ENCODE peak calls at places on chromosome 12, in ten cellular contexts. One of them, this sample, is unnamed. For H3K4me1, the result is how much of the 10 kb centered on the place peaks cover.

GRCh38 chr12:15304296-15304695 is 18.0 kb upstream of the PTPRO start:
- DNase-seq in fibroblast of lung: no peak
- DNase-seq in body of pancreas: no peak
- DNase-seq in K562: no peak
- DNase-seq in pancreas: no peak
- DNase-seq in uterus: no peak
- DNase-seq in Peyer's patch: no peak
- DNase-seq in left lung: no peak
- DNase-seq in testis: no peak
- DNase-seq in right lobe of liver: no peak
- DNase-seq in this sample: no peak

GRCh38 chr12:96810477-96810876 is 96.6 kb upstream of the NEDD1 start:
- DNase-seq in fibroblast of lung: no peak
- DNase-seq in body of pancreas: no peak
- DNase-seq in K562: no peak
- DNase-seq in pancreas: no peak
- DNase-seq in uterus: no peak
- DNase-seq in Peyer's patch: no peak
- DNase-seq in left lung: no peak
- DNase-seq in testis: no peak
- DNase-seq in right lobe of liver: no peak
- DNase-seq in this sample: no peak

GRCh38 chr12:101018540-101018939 is 191.5 kb downstream of the SLC5A8 start:
- DNase-seq in fibroblast of lung: peak
- DNase-seq in body of pancreas: no peak
- DNase-seq in K562: no peak
- DNase-seq in pancreas: no peak
- DNase-seq in uterus: no peak
- DNase-seq in Peyer's patch: no peak
- DNase-seq in left lung: no peak
- DNase-seq in testis: no peak
- DNase-seq in right lobe of liver: no peak
- DNase-seq in this sample: no peak

GRCh38 chr12:52912711-52913423 is 8.0 kb upstream of the KRT8 start:
- DNase-seq in fibroblast of lung: no peak
- DNase-seq in body of pancreas: peak
- DNase-seq in K562: no peak
- DNase-seq in pancreas: peak
- DNase-seq in uterus: no peak
- DNase-seq in Peyer's patch: no peak
- DNase-seq in left lung: no peak
- DNase-seq in testis: no peak
- DNase-seq in right lobe of liver: no peak
- DNase-seq in this sample: no peak

GRCh38 chr12:132489078-132489601 is 811 bp upstream of the FBRSL1 start:
- DNase-seq in fibroblast of lung: no peak
- DNase-seq in body of pancreas: no peak
- DNase-seq in K562: no peak
- DNase-seq in pancreas: no peak
- DNase-seq in uterus: no peak
- DNase-seq in Peyer's patch: peak
- DNase-seq in left lung: peak
- DNase-seq in testis: no peak
- DNase-seq in right lobe of liver: no peak
- DNase-seq in this sample: no peak

GRCh38 chr12:89373772-89374572 is 21.7 kb upstream of the DUSP6 start:
- DNase-seq in fibroblast of lung: peak
- DNase-seq in body of pancreas: no peak
- DNase-seq in K562: no peak
- DNase-seq in pancreas: no peak
- DNase-seq in uterus: peak
- DNase-seq in Peyer's patch: no peak
- DNase-seq in left lung: no peak
- DNase-seq in testis: no peak
- DNase-seq in right lobe of liver: no peak
- DNase-seq in this sample: peak

GRCh38 chr12:13071305-13072280 is 27.4 kb downstream of the FAM234B start:
- DNase-seq in fibroblast of lung: no peak
- DNase-seq in body of pancreas: no peak
- DNase-seq in K562: peak
- DNase-seq in pancreas: no peak
- DNase-seq in uterus: no peak
- DNase-seq in Peyer's patch: no peak
- DNase-seq in left lung: no peak
- DNase-seq in testis: no peak
- DNase-seq in right lobe of liver: no peak
- DNase-seq in this sample: no peak

GRCh38 chr12:125533434-125534029 is 468.3 kb downstream of the AACS start:
- DNase-seq in fibroblast of lung: no peak
- DNase-seq in body of pancreas: peak
- DNase-seq in K562: peak
- DNase-seq in pancreas: peak
- DNase-seq in uterus: no peak
- DNase-seq in Peyer's patch: no peak
- DNase-seq in left lung: peak
- DNase-seq in testis: peak
- DNase-seq in right lobe of liver: peak
- DNase-seq in this sample: no peak

GRCh38 chr12:16150290-16150689 is 127.2 kb downstream of the SLC15A5 start:
- DNase-seq in fibroblast of lung: no peak
- DNase-seq in body of pancreas: no peak
- DNase-seq in K562: no peak
- DNase-seq in pancreas: no peak
- DNase-seq in uterus: no peak
- DNase-seq in Peyer's patch: no peak
- DNase-seq in left lung: no peak
- DNase-seq in testis: no peak
- DNase-seq in right lobe of liver: no peak
- DNase-seq in this sample: no peak

GRCh38 chr12:14589169-14590004 is 21.7 kb upstream of the PLBD1 start:
- DNase-seq in fibroblast of lung: no peak
- DNase-seq in body of pancreas: no peak
- DNase-seq in K562: peak
- DNase-seq in pancreas: no peak
- DNase-seq in uterus: no peak
- DNase-seq in Peyer's patch: no peak
- DNase-seq in left lung: no peak
- DNase-seq in testis: no peak
- DNase-seq in right lobe of liver: no peak
- DNase-seq in this sample: no peak

GRCh38 chr12:52285172-52285745 is 6.1 kb downstream of the KRT81 start:
- DNase-seq in fibroblast of lung: no peak
- DNase-seq in body of pancreas: no peak
- DNase-seq in K562: no peak
- DNase-seq in pancreas: no peak
- DNase-seq in uterus: no peak
- DNase-seq in Peyer's patch: no peak
- DNase-seq in left lung: no peak
- DNase-seq in testis: no peak
- DNase-seq in right lobe of liver: no peak
- DNase-seq in this sample: no peak

GRCh38 chr12:111636209-111636928 is 37.3 kb upstream of the ATXN2 start:
- DNase-seq in fibroblast of lung: peak
- DNase-seq in body of pancreas: peak
- DNase-seq in K562: peak
- DNase-seq in pancreas: peak
- DNase-seq in uterus: peak
- DNase-seq in Peyer's patch: no peak
- DNase-seq in left lung: no peak
- DNase-seq in testis: peak
- DNase-seq in right lobe of liver: peak
- DNase-seq in this sample: peak

GRCh38 chr12:50059440-50060119 is 2.2 kb downstream of the ASIC1 start:
- DNase-seq in fibroblast of lung: no peak
- DNase-seq in body of pancreas: no peak
- DNase-seq in K562: no peak
- DNase-seq in pancreas: no peak
- DNase-seq in uterus: no peak
- DNase-seq in Peyer's patch: no peak
- DNase-seq in left lung: no peak
- DNase-seq in testis: no peak
- DNase-seq in right lobe of liver: no peak
- DNase-seq in this sample: no peak

GRCh38 chr12:52381206-52381605 is 4.2 kb downstream of the KRT84 start:
- DNase-seq in fibroblast of lung: no peak
- DNase-seq in body of pancreas: no peak
- DNase-seq in K562: no peak
- DNase-seq in pancreas: no peak
- DNase-seq in uterus: no peak
- DNase-seq in Peyer's patch: no peak
- DNase-seq in left lung: no peak
- DNase-seq in testis: no peak
- DNase-seq in right lobe of liver: no peak
- DNase-seq in this sample: no peak

DNA sequence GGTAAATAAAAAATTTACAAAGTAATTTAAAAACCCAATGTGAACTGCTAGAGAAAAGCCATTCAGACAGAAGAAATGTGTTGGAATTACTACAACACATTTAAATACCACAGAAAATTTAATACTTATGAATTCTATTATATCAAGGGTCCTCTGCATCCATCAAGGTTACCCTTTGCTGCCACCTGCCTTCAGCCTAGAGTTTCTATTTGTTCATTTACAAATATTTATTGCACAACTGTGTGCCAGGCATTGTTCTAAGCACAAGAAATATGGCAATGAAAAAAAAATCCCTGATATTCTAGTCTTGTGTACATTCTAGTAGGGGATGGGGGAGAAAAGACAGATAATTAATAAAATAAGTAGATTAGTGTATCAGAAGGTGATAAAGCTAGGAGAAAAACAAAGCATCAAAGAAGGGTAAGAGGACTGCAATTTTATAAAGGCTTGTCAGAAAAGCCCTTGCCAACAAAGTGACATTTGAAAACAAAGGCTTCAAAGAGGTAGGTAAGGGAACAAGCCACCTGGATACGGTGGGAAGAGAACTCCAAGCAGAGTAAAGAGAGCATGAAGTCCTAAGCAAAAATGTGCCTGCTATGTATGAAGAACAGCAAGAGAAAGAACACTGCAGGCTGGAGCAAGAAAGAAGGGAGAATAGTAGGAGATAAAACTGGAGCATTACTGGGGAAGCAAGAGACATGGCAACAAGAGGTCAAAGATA is 59.1 kb upstream of the SLC6A13 start:
- DNase-seq in fibroblast of lung: peak
- DNase-seq in body of pancreas: peak
- DNase-seq in K562: no peak
- DNase-seq in pancreas: no peak
- DNase-seq in uterus: no peak
- DNase-seq in Peyer's patch: no peak
- DNase-seq in left lung: no peak
- DNase-seq in testis: no peak
- DNase-seq in right lobe of liver: no peak
- DNase-seq in this sample: no peak
- TF ChIP-seq CTCF in fibroblast of lung: peak
- TF ChIP-seq CTCF in body of pancreas: peak
- TF ChIP-seq CTCF in K562: no peak
- TF ChIP-seq CTCF in pancreas: no peak
- TF ChIP-seq CTCF in uterus: no peak
- TF ChIP-seq CTCF in Peyer's patch: no peak
- TF ChIP-seq CTCF in left lung: no peak
- TF ChIP-seq CTCF in testis: no peak
- TF ChIP-seq CTCF in right lobe of liver: peak
- TF ChIP-seq CTCF in this sample: peak

GRCh38 chr12:25625146-25625545 is 72.1 kb upstream of the LMNTD1 start:
- DNase-seq in fibroblast of lung: no peak
- DNase-seq in body of pancreas: no peak
- DNase-seq in K562: no peak
- DNase-seq in pancreas: no peak
- DNase-seq in uterus: no peak
- DNase-seq in Peyer's patch: no peak
- DNase-seq in left lung: no peak
- DNase-seq in testis: no peak
- DNase-seq in right lobe of liver: no peak
- DNase-seq in this sample: no peak
- H3K4me1 ChIP-seq in fibroblast of lung: under half
- H3K4me1 ChIP-seq in body of pancreas: under half
- H3K4me1 ChIP-seq in K562: under half
- H3K4me1 ChIP-seq in pancreas: under half
- H3K4me1 ChIP-seq in uterus: under half
- H3K4me1 ChIP-seq in Peyer's patch: under half
- H3K4me1 ChIP-seq in left lung: under half
- H3K4me1 ChIP-seq in testis: under half
- H3K4me1 ChIP-seq in right lobe of liver: under half
- H3K4me1 ChIP-seq in this sample: under half

GRCh38 chr12:104889735-104890134 is 68.4 kb downstream of the SLC41A2 start:
- DNase-seq in fibroblast of lung: no peak
- DNase-seq in body of pancreas: no peak
- DNase-seq in K562: no peak
- DNase-seq in pancreas: no peak
- DNase-seq in uterus: no peak
- DNase-seq in Peyer's patch: no peak
- DNase-seq in left lung: no peak
- DNase-seq in testis: no peak
- DNase-seq in right lobe of liver: no peak
- DNase-seq in this sample: no peak
- TF ChIP-seq CTCF in fibroblast of lung: no peak
- TF ChIP-seq CTCF in body of pancreas: no peak
- TF ChIP-seq CTCF in K562: no peak
- TF ChIP-seq CTCF in pancreas: no peak
- TF ChIP-seq CTCF in uterus: no peak
- TF ChIP-seq CTCF in Peyer's patch: no peak
- TF ChIP-seq CTCF in left lung: no peak
- TF ChIP-seq CTCF in testis: no peak
- TF ChIP-seq CTCF in right lobe of liver: no peak
- TF ChIP-seq CTCF in this sample: no peak

GRCh38 chr12:124523071-124523470 is 44.3 kb downstream of the NCOR2 start:
- DNase-seq in fibroblast of lung: no peak
- DNase-seq in body of pancreas: no peak
- DNase-seq in K562: no peak
- DNase-seq in pancreas: no peak
- DNase-seq in uterus: no peak
- DNase-seq in Peyer's patch: no peak
- DNase-seq in left lung: no peak
- DNase-seq in testis: no peak
- DNase-seq in right lobe of liver: no peak
- DNase-seq in this sample: no peak
- H3K4me1 ChIP-seq in fibroblast of lung: under half
- H3K4me1 ChIP-seq in body of pancreas: under half
- H3K4me1 ChIP-seq in K562: under half
- H3K4me1 ChIP-seq in pancreas: under half
- H3K4me1 ChIP-seq in uterus: under half
- H3K4me1 ChIP-seq in Peyer's patch: under half
- H3K4me1 ChIP-seq in left lung: half or more
- H3K4me1 ChIP-seq in testis: under half
- H3K4me1 ChIP-seq in right lobe of liver: under half
- H3K4me1 ChIP-seq in this sample: half or more

DNA sequence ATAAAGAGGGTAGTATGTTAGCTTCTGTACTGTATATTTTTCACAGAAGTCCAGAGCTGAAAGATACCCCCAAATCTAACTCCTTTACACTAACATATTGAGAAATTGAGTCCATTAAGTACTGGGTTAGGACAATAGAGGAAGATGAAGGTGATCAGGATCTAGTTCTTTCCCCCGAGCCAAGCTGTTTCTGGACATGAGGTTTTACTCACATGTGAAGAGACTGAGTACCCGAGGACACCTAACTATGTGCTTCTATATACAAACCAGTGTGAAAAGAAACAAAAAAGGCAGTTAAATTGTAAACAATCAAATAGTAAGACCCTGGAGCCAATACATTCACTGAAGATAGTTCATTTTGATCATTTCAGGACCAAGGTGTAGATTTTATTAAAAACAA is 3.8 kb upstream of the TRHDE start:
- DNase-seq in fibroblast of lung: peak
- DNase-seq in body of pancreas: no peak
- DNase-seq in K562: no peak
- DNase-seq in pancreas: no peak
- DNase-seq in uterus: no peak
- DNase-seq in Peyer's patch: no peak
- DNase-seq in left lung: no peak
- DNase-seq in testis: no peak
- DNase-seq in right lobe of liver: no peak
- DNase-seq in this sample: no peak
- TF ChIP-seq CTCF in fibroblast of lung: no peak
- TF ChIP-seq CTCF in body of pancreas: no peak
- TF ChIP-seq CTCF in K562: no peak
- TF ChIP-seq CTCF in pancreas: no peak
- TF ChIP-seq CTCF in uterus: no peak
- TF ChIP-seq CTCF in Peyer's patch: no peak
- TF ChIP-seq CTCF in left lung: no peak
- TF ChIP-seq CTCF in testis: no peak
- TF ChIP-seq CTCF in right lobe of liver: no peak
- TF ChIP-seq CTCF in this sample: no peak

This sample was measured in tibial nerve.